ENCODE peak calls at places on chromosomes 3 and 15, in five cellular contexts. X is psoas muscle, Z is neural progenitor cell, M is lower lobe of right lung, R is heart right ventricle. A is an unnamed sample. For H3K4me1 and H3K36me3, the result is how much of the 10 kb centered on the place peaks cover.

GRCh38 chr15:94119923-94120775 is 111.2 kb upstream of the MCTP2 start:
- DNase-seq in R (peak), X (no peak), Z (peak), M (no peak), A (peak)

GRCh38 chr15:31347067-31347975 is 20.7 kb downstream of the KLF13 start:
- DNase-seq in Z (no peak), X (no peak), R (no peak), M (peak), A (peak)

GRCh38 chr3:196216081-196216564 is at the start of gene SLC51A:
- DNase-seq in R (no peak), X (no peak), M (no peak), Z (no peak), A (no peak)

GRCh38 chr3:101853971-101854370 is 4.7 kb downstream of the NFKBIZ start:
- DNase-seq in X (no peak), Z (no peak), R (no peak), M (no peak), A (no peak)

GRCh38 chr3:171772427-171773056 is 37.7 kb downstream of the PLD1 start:
- DNase-seq in Z (peak), M (no peak), X (peak), R (peak), A (peak)

GRCh38 chr3:122091602-122092006 is 36.4 kb downstream of the CD86 start:
- DNase-seq in M (no peak), Z (no peak), X (no peak), R (no peak), A (no peak)

GRCh38 chr15:88394553-88395159 is 72.5 kb downstream of the MRPL46 start:
- DNase-seq in Z (no peak), M (no peak), R (no peak), X (no peak), A (no peak)

GRCh38 chr15:48478581-48478980 is 147.4 kb downstream of the DUT start:
- DNase-seq in M (no peak), X (no peak), Z (no peak), R (no peak), A (no peak)

GRCh38 chr15:80105193-80105984 is 45.9 kb downstream of the ZFAND6 start:
- DNase-seq in Z (no peak), M (no peak), X (no peak), R (no peak), A (no peak)

GRCh38 chr3:127291114-127291513 is 3.3 kb upstream of the PRR20G start:
- DNase-seq in R (no peak), M (no peak), Z (no peak), X (no peak), A (no peak)

GRCh38 chr15:62362144-62362543 is 197.1 kb upstream of the C2CD4B start:
- DNase-seq in Z (no peak), M (no peak), R (no peak), X (no peak), A (no peak)

GRCh38 chr3:79175870-79176269 is 591.9 kb downstream of the ROBO1 start:
- DNase-seq in Z (no peak), M (no peak), X (no peak), R (no peak), A (no peak)

GRCh38 chr3:99108508-99108907 is 207.0 kb upstream of the DCBLD2 start:
- DNase-seq in X (no peak), Z (no peak), R (no peak), M (no peak), A (no peak)

GRCh38 chr3:172266103-172266502 is 182.2 kb downstream of the GHSR start:
- DNase-seq in Z (no peak), X (no peak), M (no peak), R (no peak), A (no peak)

GRCh38 chr3:127015282-127016042 is 32.5 kb downstream of the PLXNA1 start:
- DNase-seq in X (no peak), Z (peak), R (no peak), M (no peak), A (no peak)

GRCh38 chr3:45612918-45613602 is 18.5 kb downstream of the LIMD1 start:
- DNase-seq in Z (no peak), M (no peak), R (no peak), X (no peak), A (no peak)

GRCh38 chr15:78242128-78242527 is 7.8 kb upstream of the ACSBG1 start:
- DNase-seq in Z (peak), R (no peak), X (no peak), M (no peak), A (no peak)

GRCh38 chr15:29968099-29968892 is 114.5 kb upstream of the GOLGA8J start:
- DNase-seq in X (no peak), M (no peak), Z (peak), R (no peak), A (no peak)

GRCh38 chr3:146308222-146308621 is 57.3 kb upstream of the PLSCR4 start:
- DNase-seq in X (no peak), Z (no peak), R (no peak), M (no peak), A (no peak)

GRCh38 chr3:123419850-123420292 is 29.0 kb downstream of the ADCY5 start:
- DNase-seq in R (peak), M (no peak), Z (no peak), X (no peak), A (no peak)

GRCh38 chr15:75745305-75745704 is 32.7 kb upstream of the CSPG4 start:
- DNase-seq in M (no peak), X (no peak), Z (no peak), R (no peak), A (no peak)
- H3K4me1 ChIP-seq in M (under half), X (under half), Z (under half), R (under half), A (under half)

DNA sequence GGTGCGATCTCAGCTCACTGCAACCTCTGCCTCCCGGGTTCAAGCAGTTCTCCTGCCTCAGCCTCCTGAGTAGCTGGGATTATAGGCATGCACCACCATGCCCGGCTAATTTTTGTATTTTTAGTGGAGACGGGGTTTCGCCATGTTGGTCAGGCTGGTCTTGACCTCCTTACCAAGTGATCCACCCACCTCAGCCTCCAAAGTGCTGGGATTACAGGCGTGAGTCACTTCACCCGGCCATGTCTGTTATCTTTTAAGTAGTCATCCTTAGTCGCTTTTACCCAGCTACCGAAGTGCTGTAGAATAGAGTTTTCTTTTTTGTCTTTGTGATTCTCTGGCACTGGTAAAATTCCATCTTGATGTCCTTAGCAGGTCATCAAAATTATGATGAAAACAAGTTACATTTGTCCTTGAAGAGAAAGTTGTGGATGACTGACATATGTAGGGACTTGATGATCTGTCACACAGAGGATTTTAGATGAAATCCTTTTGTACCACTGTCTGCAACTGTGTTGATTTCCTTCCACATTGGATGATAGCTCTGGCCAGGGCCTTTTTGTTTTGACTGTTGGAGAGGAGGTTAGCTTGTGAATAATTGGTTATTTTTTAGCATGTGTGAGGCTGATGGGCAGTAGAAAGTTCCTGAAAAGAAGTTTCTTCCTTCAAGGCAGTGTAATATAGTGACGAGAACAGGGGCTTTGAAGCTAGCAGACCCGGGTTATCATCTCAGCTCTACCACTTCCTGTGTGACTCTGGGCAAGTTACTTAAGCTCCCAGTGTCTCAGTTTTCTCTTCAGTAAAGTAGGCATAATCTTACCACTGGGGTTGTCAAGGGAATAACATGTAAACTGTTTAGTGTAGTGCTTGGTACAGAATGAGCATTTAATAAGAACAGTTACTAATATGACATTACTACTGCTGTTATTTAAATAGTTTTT is 18.8 kb downstream of the ATG7 start:
- DNase-seq in Z (no peak), X (no peak), M (no peak), R (no peak), A (peak)
- H3K4me3 ChIP-seq in Z (no peak), X (no peak), M (no peak), R (no peak), A (peak)

DNA sequence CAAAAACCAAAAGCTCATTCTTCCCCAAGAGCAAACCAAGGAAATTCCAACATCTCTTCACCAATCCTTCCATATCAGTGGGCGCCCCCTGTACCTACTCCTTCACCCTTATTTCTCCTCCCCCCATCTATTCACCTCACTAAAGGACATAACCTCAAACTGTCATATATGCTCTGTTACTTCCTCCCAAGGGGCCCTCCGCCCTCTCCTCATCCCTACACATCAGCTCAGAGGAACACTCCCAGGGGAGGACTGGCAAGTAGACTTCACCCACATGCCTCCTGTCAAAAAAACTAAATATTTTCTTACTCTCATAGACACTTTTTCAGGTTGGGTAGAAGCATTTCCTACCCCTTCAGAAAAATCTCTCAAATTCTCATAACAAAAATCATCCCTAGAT is 2.4 kb upstream of the AADAC start:
- DNase-seq in R (no peak), M (no peak), Z (no peak), X (no peak), A (no peak)
- H3K36me3 ChIP-seq in R (under half), M (under half), Z (under half), X (under half), A (under half)

DNA sequence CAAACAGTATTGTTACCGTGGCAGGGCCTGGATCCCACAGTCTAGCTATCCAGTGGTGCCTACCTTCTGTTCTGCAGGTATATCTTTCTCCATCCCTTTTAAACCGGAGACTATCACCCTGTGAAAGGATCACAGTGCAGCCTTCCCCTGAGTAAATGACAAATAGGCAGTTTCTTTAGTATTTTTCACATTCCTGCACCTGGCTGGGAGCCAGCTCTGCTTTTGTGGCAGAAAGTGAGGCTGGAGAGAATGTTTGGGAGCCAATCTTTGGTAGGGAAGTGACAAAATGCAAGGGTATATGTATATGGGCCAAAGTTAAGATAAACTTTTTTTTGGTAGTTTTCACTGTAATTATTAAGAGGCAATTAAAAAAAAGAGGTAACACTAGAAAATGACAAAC is 54.8 kb downstream of the ARHGEF26 start:
- DNase-seq in Z (no peak), M (no peak), R (no peak), X (no peak), A (no peak)
- H3K4me1 ChIP-seq in Z (under half), M (under half), R (under half), X (under half), A (under half)

GRCh38 chr15:57599299-57599810 is 7.7 kb downstream of the MYZAP start:
- DNase-seq in Z (no peak), X (no peak), M (no peak), R (no peak), A (no peak)
- H3K4me3 ChIP-seq in Z (no peak), X (no peak), M (no peak), R (peak), A (no peak)

DNA sequence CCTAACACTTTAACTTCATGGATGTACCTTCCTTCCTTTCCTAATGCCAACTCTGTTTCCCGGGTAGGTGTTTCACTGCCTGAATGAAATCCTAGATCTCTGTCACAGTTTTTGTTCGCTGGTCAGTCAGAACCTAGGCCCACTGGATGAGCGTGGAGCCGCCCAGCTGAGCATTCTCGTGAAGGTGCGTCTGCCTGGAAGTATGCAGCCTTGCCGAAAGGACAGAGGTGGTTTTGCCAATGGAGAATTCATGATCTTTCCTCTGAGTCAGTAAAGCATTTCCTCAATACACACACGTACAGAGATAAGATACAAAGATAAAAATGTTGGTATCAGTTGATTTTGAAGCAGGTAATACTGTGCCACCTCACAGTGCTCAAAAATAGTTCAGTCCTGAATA is 32.7 kb downstream of the TUBGCP4 start:
- DNase-seq in X (no peak), R (no peak), Z (no peak), M (no peak), A (no peak)
- H3K36me3 ChIP-seq in X (under half), R (half or more), Z (under half), M (half or more), A (half or more)

GRCh38 chr15:67097893-67098740 is 32.7 kb downstream of the SMAD3 start:
- DNase-seq in M (no peak), X (peak), Z (no peak), R (no peak), A (peak)
- H3K4me1 ChIP-seq in M (under half), X (half or more), Z (under half), R (under half), A (half or more)

DNA sequence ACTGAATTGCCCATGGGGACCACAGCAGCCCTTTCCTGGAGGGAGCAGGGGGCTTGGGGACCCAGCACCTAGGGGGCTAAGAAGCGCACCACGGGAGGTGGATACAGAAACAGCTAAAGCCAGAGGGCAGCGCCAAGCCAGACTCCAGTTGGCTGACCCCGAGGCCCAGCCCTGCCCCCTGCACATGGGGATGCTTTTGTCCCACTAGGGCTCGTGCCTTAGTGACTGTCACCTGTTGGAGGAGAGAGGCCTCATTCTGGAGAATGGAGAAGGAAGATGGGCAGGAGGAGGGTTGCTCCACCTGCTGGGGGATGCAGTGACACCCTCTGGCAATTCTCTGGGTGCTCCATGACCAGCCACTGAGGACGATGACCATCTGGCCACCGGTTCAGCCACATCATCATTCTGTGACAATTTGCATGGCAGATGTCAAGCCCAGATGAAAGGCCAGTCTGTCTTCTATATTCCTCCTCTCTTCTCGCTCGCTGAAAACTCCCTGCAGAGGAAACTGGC is 167.8 kb upstream of the TLE3 start:
- DNase-seq in X (no peak), M (no peak), R (no peak), Z (no peak), A (no peak)
- H3K4me3 ChIP-seq in X (no peak), M (no peak), R (no peak), Z (no peak), A (no peak)

GRCh38 chr3:52247455-52248164 is 2.1 kb downstream of the PPM1M start:
- DNase-seq in Z (no peak), R (no peak), X (no peak), M (no peak), A (no peak)

GRCh38 chr3:52249683-52250082 is 4.1 kb downstream of the PPM1M start:
- DNase-seq in Z (no peak), R (no peak), X (no peak), M (no peak), A (no peak)

GRCh38 chr3:52250122-52250521 is 4.6 kb downstream of the PPM1M start:
- DNase-seq in M (no peak), Z (no peak), X (no peak), R (no peak), A (no peak)

GRCh38 chr3:52248165-52248541 is 2.6 kb downstream of the PPM1M start:
- DNase-seq in X (no peak), M (no peak), Z (no peak), R (no peak), A (no peak)

DNA sequence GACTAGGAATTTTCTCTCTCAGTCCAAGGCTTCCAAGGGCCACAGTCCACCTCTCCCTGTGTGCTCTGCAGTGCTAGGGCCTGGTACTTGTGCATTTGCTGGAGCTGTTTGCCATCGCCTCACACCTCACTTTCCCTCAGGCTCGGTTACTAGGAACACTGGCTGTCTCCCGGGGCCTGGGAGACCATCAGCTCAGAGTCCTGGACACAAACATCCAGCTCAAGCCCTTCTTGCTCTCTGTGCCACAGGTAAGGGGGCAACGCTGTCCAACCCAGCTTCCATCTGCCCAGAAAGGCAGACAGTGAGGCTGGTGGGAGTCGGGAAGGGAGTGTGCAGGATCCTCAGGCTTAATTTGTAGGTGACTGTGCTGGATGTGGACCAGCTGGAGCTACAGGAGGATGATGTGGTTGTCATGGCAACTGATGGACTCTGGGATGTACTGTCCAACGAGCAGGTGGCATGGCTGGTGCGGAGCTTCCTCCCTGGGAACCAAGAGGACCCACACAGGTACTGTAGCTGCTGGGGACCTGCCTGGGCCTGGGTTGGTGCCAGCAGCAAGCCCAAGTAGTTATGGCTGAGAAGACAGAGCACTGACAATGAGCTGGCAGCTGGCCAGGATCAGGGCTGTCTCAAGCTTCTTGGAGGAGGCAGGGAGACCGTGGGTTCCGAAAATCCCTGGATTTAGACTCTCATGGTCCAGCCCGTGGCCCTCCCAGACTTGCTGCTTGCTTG is 3.4 kb downstream of the PPM1M start:
- DNase-seq in X (peak), Z (no peak), M (no peak), R (no peak), A (peak)
- H3K36me3 ChIP-seq in X (under half), Z (under half), M (half or more), R (half or more), A (under half)

DNA sequence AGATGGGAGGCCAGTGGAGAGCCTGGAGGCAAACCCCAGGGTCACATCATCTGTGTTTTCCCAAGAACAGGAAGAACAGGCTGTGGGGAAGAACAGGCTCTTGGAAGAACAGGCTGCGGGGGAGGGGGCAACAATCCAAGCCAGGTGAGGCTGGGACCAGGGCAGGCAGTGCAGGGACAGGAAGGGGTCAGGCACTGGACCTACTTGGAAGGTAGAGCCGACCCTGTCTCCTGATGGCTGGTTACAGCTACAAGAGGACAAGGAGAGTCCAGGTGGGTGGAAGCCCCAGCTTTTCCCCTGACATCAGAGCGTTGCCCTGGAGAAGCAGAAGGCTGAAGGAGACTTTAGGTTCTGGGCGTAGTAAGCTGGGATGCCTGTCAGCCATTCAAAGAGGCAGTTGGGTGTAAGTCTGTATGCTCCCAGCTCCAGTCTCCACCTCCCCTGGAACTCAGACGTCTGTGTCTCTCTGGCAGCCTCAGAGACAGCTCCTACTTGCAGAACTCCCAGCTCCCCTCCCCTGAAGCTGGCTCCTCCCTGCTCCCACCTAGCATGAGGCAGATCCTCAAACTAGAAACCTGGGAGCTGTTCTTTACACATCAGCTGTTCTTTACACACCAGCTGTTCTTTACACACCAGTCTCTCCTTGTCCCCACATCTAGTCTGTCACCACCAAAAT is 130.9 kb downstream of the DNAJB8 start:
- DNase-seq in Z (no peak), R (no peak), M (peak), X (peak), A (no peak)
- H3K4me1 ChIP-seq in Z (under half), R (under half), M (under half), X (under half), A (under half)